ENCODE peak calls at places on chromosomes 5 and 9, in five cellular contexts. One of them, this sample, is unnamed.

GRCh38 chr5:17441351-17441750 is 56.7 kb upstream of the TAF11L2 start:
- DNase-seq in activated CD4-positive, alpha-beta T cell treated with anti-CD3 and anti-CD28 coated beads, Interleukin-2, amount 50 U/mL, for 1 hour: no peak
- DNase-seq in HEK293T: no peak
- DNase-seq in NCI-H345: no peak
- DNase-seq in M059J: peak
- DNase-seq in this sample: no peak

GRCh38 chr5:173618927-173619519 is 2.6 kb upstream of the BOD1 start:
- DNase-seq in activated CD4-positive, alpha-beta T cell treated with anti-CD3 and anti-CD28 coated beads, Interleukin-2, amount 50 U/mL, for 1 hour: peak
- DNase-seq in HEK293T: peak
- DNase-seq in NCI-H345: peak
- DNase-seq in M059J: peak
- DNase-seq in this sample: peak

GRCh38 chr5:150141544-150142188 is 14.0 kb downstream of the PDGFRB start:
- DNase-seq in activated CD4-positive, alpha-beta T cell treated with anti-CD3 and anti-CD28 coated beads, Interleukin-2, amount 50 U/mL, for 1 hour: no peak
- DNase-seq in HEK293T: no peak
- DNase-seq in NCI-H345: no peak
- DNase-seq in M059J: peak
- DNase-seq in this sample: no peak

GRCh38 chr9:105401651-105402050 is 46.2 kb upstream of the FSD1L start:
- DNase-seq in activated CD4-positive, alpha-beta T cell treated with anti-CD3 and anti-CD28 coated beads, Interleukin-2, amount 50 U/mL, for 1 hour: no peak
- DNase-seq in HEK293T: no peak
- DNase-seq in NCI-H345: no peak
- DNase-seq in M059J: no peak
- DNase-seq in this sample: no peak

GRCh38 chr5:78920604-78921003 is 64.5 kb downstream of the ARSB start:
- DNase-seq in activated CD4-positive, alpha-beta T cell treated with anti-CD3 and anti-CD28 coated beads, Interleukin-2, amount 50 U/mL, for 1 hour: no peak
- DNase-seq in HEK293T: no peak
- DNase-seq in NCI-H345: peak
- DNase-seq in M059J: peak
- DNase-seq in this sample: no peak

GRCh38 chr5:71757590-71758543 is 38.8 kb downstream of the CARTPT start:
- DNase-seq in activated CD4-positive, alpha-beta T cell treated with anti-CD3 and anti-CD28 coated beads, Interleukin-2, amount 50 U/mL, for 1 hour: peak
- DNase-seq in HEK293T: peak
- DNase-seq in NCI-H345: peak
- DNase-seq in M059J: peak
- DNase-seq in this sample: peak

GRCh38 chr9:88954073-88954472 is 37.2 kb upstream of the S1PR3 start:
- DNase-seq in activated CD4-positive, alpha-beta T cell treated with anti-CD3 and anti-CD28 coated beads, Interleukin-2, amount 50 U/mL, for 1 hour: no peak
- DNase-seq in HEK293T: no peak
- DNase-seq in NCI-H345: no peak
- DNase-seq in M059J: peak
- DNase-seq in this sample: no peak

GRCh38 chr9:124468061-124468740 is 17.9 kb downstream of the ADGRD2 start:
- DNase-seq in activated CD4-positive, alpha-beta T cell treated with anti-CD3 and anti-CD28 coated beads, Interleukin-2, amount 50 U/mL, for 1 hour: no peak
- DNase-seq in HEK293T: no peak
- DNase-seq in NCI-H345: no peak
- DNase-seq in M059J: no peak
- DNase-seq in this sample: no peak

GRCh38 chr5:89572696-89573095 is 689.7 kb upstream of the MEF2C start:
- DNase-seq in activated CD4-positive, alpha-beta T cell treated with anti-CD3 and anti-CD28 coated beads, Interleukin-2, amount 50 U/mL, for 1 hour: no peak
- DNase-seq in HEK293T: no peak
- DNase-seq in NCI-H345: no peak
- DNase-seq in M059J: peak
- DNase-seq in this sample: peak

GRCh38 chr5:141950207-141951005 is 7.6 kb downstream of the PCDH12 start:
- DNase-seq in activated CD4-positive, alpha-beta T cell treated with anti-CD3 and anti-CD28 coated beads, Interleukin-2, amount 50 U/mL, for 1 hour: no peak
- DNase-seq in HEK293T: no peak
- DNase-seq in NCI-H345: no peak
- DNase-seq in M059J: no peak
- DNase-seq in this sample: no peak

This sample was measured in K562.